ENCODE peak calls at places on chromosomes 4 and X, in five cellular contexts. U, D, A, M and X are unnamed samples.

GRCh38 chr4:136526517-136526916 is 1005.8 kb downstream of the PCDH18 start:
- DNase-seq in U (no peak), D (no peak), A (no peak), M (no peak), X (no peak)

GRCh38 chr4:185656467-185656890 is 121.2 kb upstream of the PDLIM3 start:
- DNase-seq in U (peak), D (peak), A (peak), M (peak), X (peak)

GRCh38 chr4:165384608-165385007 is 5.8 kb downstream of the CPE start:
- DNase-seq in U (peak), D (no peak), A (no peak), M (peak), X (peak)

GRCh38 chr4:37440519-37440900 is 196.0 kb downstream of the NWD2 start:
- DNase-seq in U (no peak), D (no peak), A (no peak), M (peak), X (no peak)

GRCh38 chrX:108177321-108177990 is 85.9 kb downstream of the ATG4A start:
- DNase-seq in U (no peak), D (peak), A (no peak), M (no peak), X (peak)

GRCh38 chrX:21781525-21781924 is 23.6 kb upstream of the SMPX start:
- DNase-seq in U (peak), D (no peak), A (no peak), M (no peak), X (no peak)

GRCh38 chr4:17033256-17034245 is 135.1 kb upstream of the LDB2 start:
- DNase-seq in U (peak), D (no peak), A (no peak), M (no peak), X (no peak)

GRCh38 chr4:19486400-19486799 is 765.3 kb upstream of the SLIT2 start:
- DNase-seq in U (no peak), D (no peak), A (no peak), M (peak), X (no peak)

GRCh38 chr4:151564321-151564720 is 155.3 kb downstream of the FHIP1A start:
- DNase-seq in U (no peak), D (no peak), A (no peak), M (no peak), X (no peak)

GRCh38 chr4:8769645-8770517 is 101.8 kb downstream of the HMX1 start:
- DNase-seq in U (no peak), D (no peak), A (no peak), M (no peak), X (no peak)

GRCh38 chrX:39414290-39414847 is 613.1 kb downstream of the MID1IP1 start:
- DNase-seq in U (no peak), D (no peak), A (no peak), M (no peak), X (no peak)

GRCh38 chr4:911221-911751 is 20.8 kb downstream of the GAK start:
- DNase-seq in U (no peak), D (no peak), A (no peak), M (no peak), X (no peak)

GRCh38 chr4:40612831-40613230 is 16.8 kb downstream of the RBM47 start:
- DNase-seq in U (no peak), D (no peak), A (no peak), M (no peak), X (no peak)

GRCh38 chrX:15903186-15903681 is 48.6 kb upstream of the AP1S2 start:
- DNase-seq in U (no peak), D (no peak), A (no peak), M (peak), X (no peak)

GRCh38 chrX:10143071-10143983 is 13.4 kb upstream of the CLCN4 start:
- DNase-seq in U (no peak), D (no peak), A (no peak), M (no peak), X (no peak)

GRCh38 chrX:16832301-16832700 is 37.9 kb downstream of the RBBP7 start:
- DNase-seq in U (peak), D (no peak), A (no peak), M (no peak), X (peak)

GRCh38 chrX:71616672-71617529 is 1.4 kb downstream of the CXCR3 start:
- DNase-seq in U (no peak), D (no peak), A (peak), M (no peak), X (peak)

DNA sequence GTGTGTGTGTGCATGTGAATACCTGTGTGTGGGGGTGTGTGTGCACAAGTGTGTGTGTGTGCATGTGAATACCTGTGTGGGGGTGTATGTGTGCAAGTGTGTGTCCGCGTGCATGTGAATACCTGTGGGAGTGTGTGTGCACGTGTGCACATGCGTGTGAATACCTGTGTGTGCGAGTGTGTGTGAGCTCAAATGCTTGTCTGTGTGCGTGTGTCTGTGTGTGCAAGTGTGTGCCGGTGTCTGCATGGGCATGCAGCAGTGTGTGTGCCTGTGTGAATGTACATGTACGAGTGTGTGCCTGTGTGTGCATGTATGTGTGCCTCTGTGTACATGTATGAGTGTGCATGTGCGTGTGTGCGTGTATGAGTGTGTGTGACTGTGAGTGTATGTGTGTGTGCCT is 5.0 kb downstream of the DOK7 start:
- DNase-seq in U (no peak), D (no peak), A (no peak), M (no peak), X (no peak)
- H3K23ac ChIP-seq in U (no peak), D (peak), A (no peak), M (peak), X (no peak)

DNA sequence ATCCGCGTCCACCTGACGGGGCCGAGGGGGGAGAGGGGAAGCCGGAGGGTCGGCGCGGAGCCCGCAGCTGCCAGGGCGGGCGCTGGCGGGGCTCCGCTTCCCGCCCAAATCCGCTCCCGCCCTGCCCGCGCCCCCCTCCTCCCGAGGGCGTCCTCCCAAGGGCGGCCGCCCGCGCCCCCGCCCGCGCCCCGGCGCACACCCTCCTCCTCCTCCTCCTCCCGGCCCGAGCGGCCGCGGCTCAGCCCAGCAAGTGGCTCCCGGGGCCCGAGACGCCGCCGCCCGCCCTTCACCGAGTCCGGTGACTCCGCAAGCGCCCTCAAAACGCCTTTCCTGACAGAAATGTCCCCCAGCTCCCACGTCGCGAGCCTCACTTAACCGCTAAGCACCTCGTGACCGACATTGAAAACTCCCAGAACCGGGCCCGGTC is 487 bp downstream of the HMGB2 start:
- DNase-seq in U (peak), D (peak), A (peak), M (no peak), X (peak)
- H3K23ac ChIP-seq in U (peak), D (peak), A (no peak), M (no peak), X (peak)

GRCh38 chr4:123398151-123398802 is 1.7 kb downstream of the SPRY1 start:
- DNase-seq in U (peak), D (peak), A (peak), M (peak), X (peak)

GRCh38 chr4:123396294-123397275 is at the start of gene SPRY1:
- DNase-seq in U (peak), D (peak), A (peak), M (peak), X (peak)

GRCh38 chr4:123397276-123398150 is 918 bp downstream of the SPRY1 start:
- DNase-seq in U (peak), D (peak), A (peak), M (peak), X (peak)

GRCh38 chr4:123399638-123400358 is 3.2 kb downstream of the SPRY1 start:
- DNase-seq in U (no peak), D (no peak), A (no peak), M (no peak), X (peak)

DNA sequence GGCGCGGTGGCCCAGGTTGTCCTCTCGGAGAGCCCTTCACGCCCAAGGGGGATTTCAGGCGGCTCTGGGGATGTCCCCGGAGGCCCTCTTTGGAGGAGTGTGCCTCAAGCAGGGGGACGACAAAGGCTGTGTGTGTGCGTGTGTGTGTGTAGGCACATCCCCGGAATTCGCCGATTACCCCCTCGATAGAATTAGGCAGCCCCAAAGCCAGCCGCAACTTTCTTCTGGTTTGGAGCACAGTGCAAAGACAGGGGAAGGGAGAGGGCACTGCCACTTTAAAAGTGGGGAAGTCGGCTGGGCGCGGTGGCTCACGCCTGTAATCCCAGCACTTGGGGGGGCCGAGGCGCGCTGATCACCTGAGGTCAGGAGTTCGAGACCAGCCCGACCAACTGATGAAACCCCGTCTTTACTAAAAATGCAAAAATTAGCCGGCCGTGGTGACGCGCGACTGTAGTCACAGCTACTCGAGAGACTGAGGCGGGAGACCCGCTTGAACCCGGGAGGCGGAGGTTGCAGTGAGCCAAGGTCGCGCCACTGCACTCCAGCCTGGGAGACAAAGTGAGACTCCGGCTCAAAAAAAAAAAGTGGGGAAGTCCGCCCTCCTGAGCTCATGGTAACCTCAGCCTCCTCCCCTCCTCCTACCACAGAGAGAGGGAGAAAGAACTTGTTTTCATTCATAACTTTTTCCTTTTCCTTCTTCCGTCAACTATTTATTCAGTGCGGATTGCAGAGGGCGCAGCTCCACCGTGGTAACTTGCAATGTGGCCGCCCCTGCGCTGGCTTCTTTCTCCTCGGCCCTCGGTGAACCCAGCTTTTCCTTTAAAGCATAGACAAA is 2.4 kb downstream of the SPRY1 start:
- DNase-seq in U (peak), D (peak), A (peak), M (peak), X (peak)
- H3K23ac ChIP-seq in U (peak), D (peak), A (peak), M (no peak), X (no peak)

GRCh38 chr4:98932539-98932938 is 3.6 kb upstream of the EIF4E start:
- DNase-seq in U (peak), D (no peak), A (no peak), M (peak), X (no peak)

GRCh38 chr4:98929341-98930267 is 671 bp upstream of the EIF4E start:
- DNase-seq in U (peak), D (no peak), A (no peak), M (peak), X (no peak)

GRCh38 chr4:98930311-98930865 is 1.5 kb upstream of the EIF4E start:
- DNase-seq in U (no peak), D (no peak), A (no peak), M (no peak), X (no peak)

GRCh38 chr4:98928131-98928504 is 815 bp downstream of the EIF4E start:
- DNase-seq in U (peak), D (peak), A (peak), M (peak), X (peak)

DNA sequence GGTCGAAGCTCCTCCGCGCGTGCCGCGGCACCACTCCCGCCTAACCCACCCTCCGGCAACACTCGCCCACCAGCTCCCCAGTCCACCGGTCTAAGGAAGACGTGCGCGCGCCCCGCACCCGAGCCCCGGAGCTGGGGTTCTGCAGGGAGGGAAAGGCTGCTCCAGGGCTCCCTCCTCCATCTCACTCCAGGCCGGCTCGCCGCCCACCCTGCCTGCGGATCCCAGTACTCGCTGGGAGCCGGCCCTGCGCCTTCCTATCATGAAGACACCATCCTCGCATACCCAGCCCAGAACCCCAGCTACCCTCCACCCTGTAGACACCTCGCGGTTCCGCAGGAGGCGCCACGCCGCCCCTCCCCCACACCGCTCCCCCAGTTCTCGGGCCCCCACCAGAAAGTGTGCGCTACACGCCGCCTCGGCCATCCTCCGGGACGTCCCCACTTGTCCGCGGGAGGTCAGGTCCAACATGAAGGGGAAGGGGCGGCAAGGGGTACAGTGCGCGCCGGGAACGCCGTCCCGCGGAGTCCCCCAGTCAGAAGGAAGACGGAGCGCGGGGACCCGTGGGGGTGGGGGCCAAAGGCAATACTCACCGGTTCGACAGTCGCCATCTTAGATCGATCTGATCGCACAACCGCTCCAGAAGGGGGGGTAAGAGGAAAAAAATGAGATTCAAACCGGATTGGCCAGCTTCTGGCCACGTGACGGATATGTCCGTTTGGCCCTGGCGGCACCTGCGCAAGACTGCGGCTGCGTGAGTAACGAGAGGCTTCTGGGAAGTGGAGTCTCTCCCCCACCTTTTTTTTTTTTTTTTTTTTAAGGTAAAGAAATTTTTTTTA is at the start of gene EIF4E:
- DNase-seq in U (peak), D (peak), A (peak), M (peak), X (peak)
- H3K23ac ChIP-seq in U (peak), D (peak), A (no peak), M (no peak), X (peak)

DNA sequence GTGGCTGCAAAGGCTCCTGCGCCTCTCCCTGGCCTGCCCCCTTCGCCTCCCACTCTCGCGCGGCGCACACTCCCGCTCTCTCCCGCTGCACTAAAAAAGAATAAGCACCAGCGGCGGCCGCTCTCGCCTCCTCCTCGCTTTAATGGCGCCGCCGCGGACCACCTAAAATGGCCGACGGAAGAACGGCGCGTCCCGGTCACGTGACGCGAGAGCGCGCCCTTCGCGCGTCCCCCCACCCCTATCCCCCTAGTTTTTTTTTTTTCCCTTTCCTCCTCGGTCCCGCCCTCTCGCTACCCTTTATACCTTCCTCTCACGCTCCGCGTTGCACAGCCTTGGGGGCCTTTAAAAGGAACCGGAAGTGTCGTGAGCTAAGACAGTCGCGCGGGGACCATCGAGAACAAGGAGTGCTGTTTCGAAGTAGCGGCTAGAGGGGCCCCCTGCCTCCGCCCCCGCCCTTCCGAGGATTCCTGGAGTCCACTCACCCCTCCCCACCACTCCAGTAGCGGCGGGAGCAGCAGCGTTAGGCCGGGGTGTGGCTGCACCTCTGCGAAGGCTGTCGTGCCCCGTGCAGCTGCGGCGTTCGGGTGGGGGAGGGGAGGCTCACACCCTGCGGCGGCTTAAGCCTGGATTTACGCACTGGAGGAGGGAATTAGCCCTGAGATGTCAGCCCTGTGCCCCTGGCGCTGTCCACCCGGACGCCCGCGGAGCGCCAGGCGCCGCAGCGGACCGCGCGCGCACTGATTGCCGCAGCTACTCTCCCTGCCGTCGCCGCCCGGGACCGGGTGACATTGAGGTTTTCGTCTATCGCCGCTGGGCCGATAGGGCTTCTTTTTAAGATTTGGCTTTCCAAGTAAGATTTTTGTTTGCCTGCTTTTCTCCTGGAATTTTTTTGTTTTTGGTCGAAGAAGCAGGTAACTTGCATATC is at the start of gene HNRNPD:
- DNase-seq in U (peak), D (peak), A (peak), M (peak), X (peak)
- H3K23ac ChIP-seq in U (peak), D (peak), A (no peak), M (peak), X (peak)

GRCh38 chr4:57109847-57110634 is at the start of gene IGFBP7:
- DNase-seq in U (no peak), D (no peak), A (no peak), M (peak), X (no peak)

GRCh38 chr4:57104706-57105560 is 5.3 kb downstream of the IGFBP7 start:
- DNase-seq in U (peak), D (no peak), A (no peak), M (peak), X (no peak)

GRCh38 chr4:57113870-57114269 is 3.7 kb upstream of the IGFBP7 start:
- DNase-seq in U (no peak), D (no peak), A (no peak), M (no peak), X (no peak)

GRCh38 chr4:57110635-57111546 is 706 bp upstream of the IGFBP7 start:
- DNase-seq in U (peak), D (peak), A (peak), M (peak), X (peak)

DNA sequence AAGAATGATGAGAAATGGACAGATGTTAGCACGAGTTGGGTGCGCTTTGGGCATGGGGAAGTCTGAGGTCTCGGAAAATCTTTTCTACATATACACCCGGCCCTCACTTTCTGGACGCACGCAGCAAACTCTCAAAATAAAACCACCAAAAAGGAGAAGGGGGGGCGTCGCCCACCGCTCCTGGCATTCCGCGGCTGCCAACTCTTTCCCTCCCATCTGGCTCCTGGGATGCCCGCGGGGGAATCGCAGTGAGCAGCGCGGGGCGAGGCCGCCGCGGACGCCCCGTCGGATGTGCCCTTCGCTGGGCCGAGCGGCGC is 697 bp downstream of the IGFBP7 start:
- DNase-seq in U (no peak), D (no peak), A (no peak), M (no peak), X (no peak)
- H3K23ac ChIP-seq in U (peak), D (peak), A (no peak), M (no peak), X (peak)